ENCODE peak calls at places on chromosomes 4 and X, in ten cellular contexts. A is fibroblast of lung, T is spleen, S is upper lobe of right lung, R is retinal pigment epithelial cell, H is OCI-LY7, X is tibial artery, N is ovary, M is GM13977, J is GM23338. P is an unnamed sample.
A peak's percentile ranks its signal among the peaks of the same experiment; 100 is the strongest.

GRCh38 chr4:74428278-74428677 is 16.7 kb upstream of the AREG start:
- DNase-seq in A (no peak), T (no peak), S (no peak), R (no peak), H (no peak), X (no peak), N (no peak), M (no peak), J (no peak), P (no peak)

GRCh38 chr4:113153529-113154101 is 104.2 kb downstream of the ANK2 start:
- DNase-seq in A (no peak), T (no peak), S (no peak), R (peak; percentile 68), H (no peak), X (no peak), N (no peak), M (no peak), J (peak; percentile 37), P (no peak)

GRCh38 chr4:165418116-165418515 is 39.3 kb downstream of the CPE start:
- DNase-seq in A (no peak), T (no peak), S (no peak), R (no peak), H (no peak), X (no peak), N (no peak), M (no peak), J (no peak), P (no peak)

GRCh38 chrX:154526901-154527675 is 11.1 kb upstream of the FAM3A start:
- DNase-seq in A (peak; percentile 73), T (peak; percentile 89), S (peak; percentile 86), R (no peak), H (peak; percentile 80), X (peak; percentile 80), N (peak; percentile 88), M (peak; percentile 72), J (peak; percentile 81), P (peak; percentile 64)

GRCh38 chr4:121995790-121996537 is 44.1 kb upstream of the TRPC3 start:
- DNase-seq in A (no peak), T (no peak), S (no peak), R (no peak), H (no peak), X (no peak), N (no peak), M (no peak), J (no peak), P (no peak)

GRCh38 chr4:168612435-168613139 is 115.7 kb downstream of the PALLD start:
- DNase-seq in A (peak; percentile 77), T (no peak), S (no peak), R (no peak), H (no peak), X (no peak), N (no peak), M (no peak), J (no peak), P (no peak)

GRCh38 chr4:81032805-81033684 is 2.5 kb downstream of the BMP3 start:
- DNase-seq in A (no peak), T (no peak), S (no peak), R (no peak), H (peak; percentile 79), X (no peak), N (no peak), M (no peak), J (no peak), P (no peak)

GRCh38 chrX:147550217-147550616 is 361.5 kb upstream of the FMR1 start:
- DNase-seq in A (no peak), T (no peak), S (no peak), R (no peak), H (peak; percentile 4), X (no peak), N (peak; percentile 57), M (no peak), J (peak; percentile 61), P (peak; percentile 40)

GRCh38 chr4:7766661-7767345 is 172.9 kb downstream of the AFAP1 start:
- DNase-seq in A (no peak), T (peak; percentile 47), S (no peak), R (no peak), H (no peak), X (no peak), N (peak; percentile 25), M (no peak), J (no peak), P (no peak)

GRCh38 chr4:89836897-89837384 is at the start of gene SNCA:
- DNase-seq in A (peak; percentile 69), T (peak; percentile 82), S (peak; percentile 81), R (peak; percentile 62), H (no peak), X (peak; percentile 44), N (peak; percentile 85), M (peak; percentile 32), J (peak; percentile 93), P (peak; percentile 72)

GRCh38 chr4:153153339-153153851 is 50.8 kb upstream of the TRIM2 start:
- DNase-seq in A (peak; percentile 36), T (peak; percentile 87), S (peak; percentile 78), R (no peak), H (peak; percentile 22), X (no peak), N (peak; percentile 55), M (peak; percentile 59), J (peak; percentile 82), P (peak; percentile 28)

GRCh38 chr4:106978046-106978774 is 57.9 kb downstream of the DKK2 start:
- DNase-seq in A (no peak), T (no peak), S (peak; percentile 51), R (no peak), H (no peak), X (no peak), N (no peak), M (no peak), J (peak; percentile 61), P (peak; percentile 10)

GRCh38 chr4:37684154-37684553 is 2.0 kb downstream of the RELL1 start:
- DNase-seq in A (no peak), T (no peak), S (no peak), R (no peak), H (peak; percentile 76), X (no peak), N (no peak), M (no peak), J (no peak), P (no peak)

GRCh38 chr4:37680089-37680488 is 6.1 kb downstream of the RELL1 start:
- DNase-seq in A (no peak), T (no peak), S (no peak), R (no peak), H (no peak), X (no peak), N (no peak), M (no peak), J (no peak), P (no peak)

GRCh38 chr4:37685211-37685725 is 908 bp downstream of the RELL1 start:
- DNase-seq in A (peak; percentile 52), T (no peak), S (no peak), R (no peak), H (peak; percentile 65), X (no peak), N (no peak), M (no peak), J (peak; percentile 21), P (no peak)

GRCh38 chr4:37685726-37686372 is 327 bp downstream of the RELL1 start:
- DNase-seq in A (peak; percentile 37), T (no peak), S (peak; percentile 84), R (no peak), H (peak; percentile 65), X (peak; percentile 37), N (no peak), M (no peak), J (peak; percentile 63), P (peak; percentile 61)

DNA sequence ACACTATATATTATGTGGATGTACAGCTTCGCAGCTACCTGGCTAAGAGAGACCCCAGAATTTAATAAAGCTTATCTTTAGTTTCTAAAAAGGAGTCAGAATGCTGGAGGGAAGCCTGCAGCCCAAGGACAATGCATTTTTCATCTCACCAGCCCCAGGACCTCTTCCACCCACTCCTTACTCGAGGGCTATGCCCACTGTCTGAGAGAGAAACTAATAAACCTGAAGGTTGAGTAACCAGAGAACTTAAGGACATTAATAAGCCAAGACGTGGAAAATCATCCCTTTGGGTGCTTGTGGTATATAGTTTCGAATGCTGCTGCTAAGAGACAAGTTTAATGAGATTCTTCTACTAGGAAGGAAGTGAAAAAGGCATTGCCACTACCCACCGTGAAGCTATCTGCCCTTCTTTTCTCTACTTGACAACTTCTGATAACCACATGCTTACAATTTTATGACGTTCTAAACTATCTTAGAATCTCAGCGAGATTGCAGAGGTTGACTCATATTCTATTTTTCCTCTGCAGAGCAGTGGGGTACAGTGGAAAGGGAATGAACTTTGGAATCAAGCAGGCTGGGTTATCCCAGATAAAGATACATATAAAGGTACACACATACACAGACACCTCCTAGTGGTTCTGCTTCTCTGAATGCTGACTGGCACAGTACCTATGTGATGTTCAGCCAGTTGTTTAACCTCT is 3.3 kb downstream of the RELL1 start:
- DNase-seq in A (no peak), T (no peak), S (no peak), R (no peak), H (peak; percentile 65), X (no peak), N (no peak), M (peak; percentile 51), J (no peak), P (no peak)
- TF ChIP-seq CTCF in A (no peak), T (no peak), S (no peak), R (peak; percentile 16), H (peak; percentile 70), X (no peak), N (no peak), M (no peak), J (no peak), P (no peak)

GRCh38 chrX:37488323-37488722 is 83.1 kb upstream of the LANCL3 start:
- DNase-seq in A (no peak), T (no peak), S (no peak), R (no peak), H (no peak), X (no peak), N (no peak), M (no peak), J (no peak), P (no peak)
- TF ChIP-seq CTCF in A (no peak), T (no peak), S (no peak), R (no peak), H (no peak), X (no peak), N (no peak), M (no peak), J (no peak), P (no peak)

DNA sequence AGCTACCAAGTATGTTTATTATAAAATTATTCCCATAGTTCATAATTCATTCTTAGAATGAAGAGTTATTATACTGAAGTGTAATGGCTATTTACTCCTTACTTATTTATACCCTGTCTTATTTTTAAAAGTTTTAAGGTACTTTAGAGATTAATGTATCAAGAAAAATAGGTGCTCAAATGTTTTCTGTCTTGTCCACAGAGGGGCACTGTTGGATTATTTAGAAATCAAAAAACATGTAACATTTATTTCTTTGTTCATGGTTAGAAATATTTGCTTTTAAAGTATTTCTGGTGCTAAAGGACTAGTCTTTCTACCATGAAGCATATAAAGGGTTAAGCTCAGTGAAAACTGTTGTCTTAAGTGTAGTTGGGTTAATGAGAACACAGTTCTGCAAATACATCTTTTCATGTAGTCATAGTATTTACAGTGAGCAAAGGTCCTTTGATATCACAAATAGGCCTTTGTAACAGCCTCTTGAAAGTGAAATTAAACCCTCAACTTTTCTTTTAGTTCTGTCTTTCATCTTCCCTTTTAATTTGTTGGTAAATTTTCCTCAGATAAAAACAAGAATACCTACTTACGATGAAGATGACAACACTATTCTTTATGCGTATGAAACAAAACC is 7.7 kb downstream of the SCML1 start:
- DNase-seq in A (no peak), T (no peak), S (no peak), R (no peak), H (no peak), X (no peak), N (no peak), M (no peak), J (peak; percentile 6), P (no peak)
- TF ChIP-seq CTCF in A (no peak), T (no peak), S (peak; percentile 33), R (peak; percentile 26), H (peak; percentile 62), X (peak; percentile 18), N (no peak), M (peak; percentile 27), J (peak; percentile 56), P (no peak)

GRCh38 chrX:76127341-76127740 is 45.5 kb upstream of the PBDC1 start:
- DNase-seq in A (no peak), T (no peak), S (no peak), R (no peak), H (peak; percentile 12), X (no peak), N (no peak), M (no peak), J (peak; percentile 7), P (no peak)
- TF ChIP-seq CTCF in A (no peak), T (no peak), S (peak; percentile 14), R (no peak), H (peak; percentile 47), X (no peak), N (no peak), M (peak; percentile 22), J (peak; percentile 16), P (no peak)